ENCODE peak calls at places on chromosomes 7 and 10, in six cellular contexts. Q is AG04449, O is cardiac muscle cell, A is trophoblast cell, M is HL-60, L is RWPE2. K is an unnamed sample.

GRCh38 chr10:43965033-43965917 is 316.6 kb upstream of the ZNF32 start:
- DNase-seq in Q (no peak), O (no peak), A (no peak), M (no peak), L (no peak), K (peak)

GRCh38 chr7:138668197-138668596 is 33.0 kb downstream of the SVOPL start:
- DNase-seq in Q (no peak), O (no peak), A (peak), M (no peak), L (no peak), K (no peak)

GRCh38 chr7:98276241-98276761 is 5.2 kb upstream of the BRI3 start:
- DNase-seq in Q (no peak), O (no peak), A (no peak), M (no peak), L (no peak), K (peak)

GRCh38 chr7:54629771-54630170 is 87.6 kb downstream of the VSTM2A start:
- DNase-seq in Q (no peak), O (no peak), A (no peak), M (no peak), L (no peak), K (no peak)

GRCh38 chr10:32893431-32893830 is 64.6 kb downstream of the ITGB1 start:
- DNase-seq in Q (no peak), O (peak), A (no peak), M (no peak), L (no peak), K (no peak)

GRCh38 chr7:48971173-48971572 is 46.8 kb downstream of the CDC14C start:
- DNase-seq in Q (no peak), O (no peak), A (no peak), M (no peak), L (no peak), K (no peak)

GRCh38 chr7:99560834-99561734 is 2.6 kb downstream of the ZNF655 start:
- DNase-seq in Q (no peak), O (no peak), A (no peak), M (no peak), L (no peak), K (no peak)

GRCh38 chr10:131452926-131453771 is 141.6 kb upstream of the TCERG1L start:
- DNase-seq in Q (no peak), O (peak), A (no peak), M (no peak), L (no peak), K (no peak)

GRCh38 chr10:77865585-77866324 is 60.8 kb downstream of the DLG5 start:
- DNase-seq in Q (no peak), O (no peak), A (no peak), M (no peak), L (no peak), K (no peak)

GRCh38 chr7:50185951-50186697 is 93.1 kb upstream of the ZPBP start:
- DNase-seq in Q (no peak), O (no peak), A (no peak), M (no peak), L (no peak), K (no peak)

GRCh38 chr10:12419279-12419847 is 70.0 kb downstream of the CAMK1D start:
- DNase-seq in Q (peak), O (no peak), A (no peak), M (no peak), L (peak), K (peak)

GRCh38 chr10:129742742-129743550 is 221.1 kb downstream of the EBF3 start:
- DNase-seq in Q (no peak), O (no peak), A (no peak), M (no peak), L (no peak), K (no peak)

GRCh38 chr10:52568309-52568708 is 204.3 kb downstream of the MBL2 start:
- DNase-seq in Q (no peak), O (no peak), A (no peak), M (no peak), L (no peak), K (no peak)

GRCh38 chr10:126064512-126064911 is 168.1 kb downstream of the FANK1 start:
- DNase-seq in Q (no peak), O (no peak), A (no peak), M (no peak), L (no peak), K (no peak)

GRCh38 chr7:44100458-44101303 is 3.5 kb upstream of the AEBP1 start:
- DNase-seq in Q (no peak), O (no peak), A (no peak), M (no peak), L (no peak), K (peak)

GRCh38 chr10:90414926-90415325 is 442.9 kb downstream of the HTR7 start:
- DNase-seq in Q (no peak), O (no peak), A (no peak), M (no peak), L (no peak), K (no peak)

GRCh38 chr10:30639946-30640786 is 10.6 kb upstream of the LYZL2 start:
- DNase-seq in Q (no peak), O (peak), A (no peak), M (no peak), L (no peak), K (peak)

GRCh38 chr10:80296942-80297341 is 7.5 kb upstream of the MAT1A start:
- DNase-seq in Q (no peak), O (no peak), A (no peak), M (no peak), L (no peak), K (no peak)

GRCh38 chr10:125120046-125120710 is 40.2 kb downstream of the CTBP2 start:
- DNase-seq in Q (no peak), O (no peak), A (no peak), M (no peak), L (peak), K (no peak)

GRCh38 chr7:128835790-128836641 is 5.8 kb downstream of the FLNC start:
- DNase-seq in Q (no peak), O (no peak), A (no peak), M (no peak), L (no peak), K (no peak)

GRCh38 chr7:6652446-6653011 is 15.4 kb downstream of the ZNF316 start:
- DNase-seq in Q (no peak), O (no peak), A (no peak), M (no peak), L (no peak), K (no peak)

GRCh38 chr7:149742075-149742701 is 31.2 kb downstream of the ZNF467 start:
- DNase-seq in Q (no peak), O (peak), A (peak), M (peak), L (no peak), K (no peak)

GRCh38 chr10:69335063-69335587 is 56.8 kb downstream of the HK1 start:
- DNase-seq in Q (no peak), O (no peak), A (peak), M (peak), L (no peak), K (no peak)

GRCh38 chr10:5396545-5396944 is 8.1 kb downstream of the TUBAL3 start:
- DNase-seq in Q (no peak), O (no peak), A (no peak), M (no peak), L (no peak), K (no peak)

GRCh38 chr10:44974628-44975431 is 3.8 kb downstream of the DEPP1 start:
- DNase-seq in Q (no peak), O (peak), A (peak), M (no peak), L (no peak), K (no peak)

GRCh38 chr7:29265208-29265923 is 70.8 kb downstream of the CHN2 start:
- DNase-seq in Q (no peak), O (no peak), A (no peak), M (no peak), L (no peak), K (no peak)

GRCh38 chr10:75525646-75526045 is 94.2 kb downstream of the LRMDA start:
- DNase-seq in Q (no peak), O (no peak), A (no peak), M (peak), L (no peak), K (no peak)

GRCh38 chr7:82257118-82257695 is 186.4 kb downstream of the CACNA2D1 start:
- DNase-seq in Q (no peak), O (no peak), A (no peak), M (no peak), L (no peak), K (no peak)

GRCh38 chr10:10794776-10795175 is 222.9 kb upstream of the CELF2 start:
- DNase-seq in Q (no peak), O (no peak), A (no peak), M (no peak), L (peak), K (no peak)

GRCh38 chr7:44538093-44538797 is 2.9 kb downstream of the NPC1L1 start:
- DNase-seq in Q (no peak), O (no peak), A (no peak), M (no peak), L (no peak), K (no peak)

DNA sequence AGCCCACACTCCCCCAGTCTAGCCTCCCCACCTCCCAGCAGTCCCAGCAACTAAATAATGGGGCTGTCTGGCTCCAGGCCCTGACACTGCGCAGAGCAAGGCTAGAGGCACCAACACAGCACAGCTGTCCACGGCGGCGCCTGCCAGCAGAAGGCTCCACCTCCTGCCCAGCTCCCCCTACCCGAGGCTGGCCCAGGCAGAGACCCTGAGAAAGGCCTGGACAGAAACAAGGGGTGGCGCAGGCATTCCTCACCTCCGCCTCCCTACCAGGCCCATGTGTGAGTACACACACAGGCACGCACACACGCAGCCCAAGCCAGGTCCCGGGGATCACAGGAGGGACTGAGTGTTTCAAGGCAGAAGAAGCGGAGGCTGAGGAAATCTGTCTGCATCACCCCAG is 6.0 kb downstream of the KCNH2 start:
- DNase-seq in Q (no peak), O (no peak), A (no peak), M (no peak), L (no peak), K (no peak)
- H3K4me3 ChIP-seq in Q (no peak), O (no peak), A (no peak), M (no peak), L (no peak), K (no peak)

GRCh38 chr10:61001731-61002122 is 57.7 kb upstream of the RHOBTB1 start:
- DNase-seq in Q (no peak), O (no peak), A (no peak), M (no peak), L (no peak), K (no peak)
- H3K4me3 ChIP-seq in Q (peak), O (peak), A (peak), M (no peak), L (peak), K (peak)

DNA sequence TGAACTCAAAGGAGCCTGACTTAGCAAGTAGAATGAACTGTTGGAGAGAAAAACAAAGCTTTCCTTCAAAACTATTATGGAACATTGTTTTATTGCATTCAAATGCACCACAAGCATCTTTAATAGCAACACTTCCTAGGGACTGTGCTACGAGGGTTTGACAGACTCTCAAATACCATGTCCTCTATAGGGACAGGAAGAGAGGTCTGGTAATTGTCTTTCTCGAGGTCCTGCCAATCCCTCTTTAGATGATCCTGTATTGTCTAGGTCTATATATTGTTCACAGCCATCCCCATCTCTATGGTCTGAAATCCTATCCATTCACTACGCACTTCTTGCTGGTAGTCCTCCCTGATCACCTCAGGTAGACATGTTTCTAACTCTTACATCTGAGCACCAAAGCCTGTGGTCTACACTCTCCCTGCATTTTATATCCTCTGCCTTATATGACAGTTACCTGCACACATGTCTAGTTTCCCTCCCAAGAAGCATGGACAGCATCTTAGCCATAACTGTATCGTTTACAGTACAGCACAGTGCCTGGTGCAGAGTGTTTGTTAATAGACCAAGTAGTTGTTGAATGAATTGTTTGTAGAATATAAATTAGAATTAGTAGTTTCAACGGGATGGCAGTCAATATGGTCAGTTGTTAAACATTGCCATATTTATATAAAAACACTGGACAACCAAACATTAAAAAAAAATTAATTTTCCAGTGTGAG is 21.7 kb upstream of the LRRC17 start:
- DNase-seq in Q (no peak), O (no peak), A (no peak), M (no peak), L (no peak), K (no peak)
- H3K4me3 ChIP-seq in Q (no peak), O (no peak), A (no peak), M (no peak), L (no peak), K (no peak)

DNA sequence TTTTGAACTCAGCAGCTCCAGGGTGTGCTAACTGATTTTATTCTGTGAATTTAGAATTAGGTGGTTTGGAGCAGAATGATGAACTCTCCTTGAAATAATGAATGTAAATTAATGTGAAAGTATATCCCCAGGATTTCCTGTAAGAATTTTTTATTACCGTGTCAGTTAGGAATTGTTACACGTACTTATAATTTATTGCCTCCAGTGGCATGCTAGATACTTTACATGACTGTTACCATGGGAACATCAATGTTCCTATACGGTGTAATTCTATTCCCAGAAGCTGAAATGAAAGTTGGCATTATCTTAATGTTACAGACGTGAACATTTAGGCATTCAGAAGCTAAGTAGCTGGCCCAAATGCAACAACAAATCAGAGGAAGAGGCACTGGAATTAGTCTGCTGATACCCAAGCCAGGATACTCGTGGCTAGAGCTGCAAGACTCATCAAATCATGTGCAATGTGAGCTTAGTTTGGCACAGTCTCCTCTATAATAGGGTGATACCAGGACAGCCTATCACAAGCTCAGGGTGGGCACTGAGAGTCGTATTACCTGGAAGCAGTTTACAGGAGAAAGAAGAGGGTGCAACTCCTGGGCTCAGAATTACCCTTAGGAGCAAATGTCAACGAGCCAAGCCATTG is 30.0 kb upstream of the PRKAR2B start:
- DNase-seq in Q (no peak), O (peak), A (no peak), M (no peak), L (no peak), K (no peak)
- H3K4me3 ChIP-seq in Q (no peak), O (no peak), A (no peak), M (no peak), L (no peak), K (no peak)

DNA sequence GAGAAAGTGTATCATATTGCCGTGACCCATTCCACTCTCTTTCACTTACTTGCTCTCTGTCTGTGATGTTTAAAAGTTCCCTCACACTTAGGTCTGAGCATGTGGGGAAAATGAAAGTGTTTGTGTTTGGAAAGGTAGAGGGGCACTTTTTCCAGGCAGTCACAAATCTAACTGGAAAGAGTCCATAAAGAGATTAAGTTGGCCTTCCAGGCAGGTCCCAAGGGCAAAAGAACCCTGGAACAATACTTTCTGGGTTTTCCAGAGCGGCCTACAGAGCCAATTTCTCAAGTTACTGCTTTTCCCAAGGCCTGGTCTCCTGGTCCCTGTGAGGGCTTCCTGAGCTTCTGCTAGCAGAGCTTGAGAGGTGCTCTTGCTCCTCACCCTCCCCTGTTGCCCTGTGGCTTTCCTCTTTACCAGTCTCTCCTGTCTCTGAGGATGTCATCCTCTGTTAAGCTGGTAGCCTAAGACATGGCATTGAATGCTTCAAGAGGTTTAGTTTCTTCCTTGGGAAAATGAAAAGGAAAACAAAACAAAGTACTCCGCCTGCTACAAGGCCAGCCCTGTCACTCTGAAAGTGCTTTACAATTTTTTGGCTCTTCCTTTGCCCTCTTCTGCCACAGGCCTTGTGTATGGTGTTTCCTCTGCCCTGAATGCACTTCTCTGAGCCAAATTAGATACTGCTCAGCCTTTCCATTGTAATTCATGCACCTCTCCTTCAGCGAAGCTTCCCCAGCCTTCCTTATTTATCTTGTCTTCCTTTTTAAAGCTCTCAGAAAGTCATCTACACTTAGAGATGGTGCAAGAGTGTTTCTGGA is 20.1 kb downstream of the TES start:
- DNase-seq in Q (no peak), O (no peak), A (no peak), M (no peak), L (no peak), K (no peak)
- H3K4me3 ChIP-seq in Q (no peak), O (no peak), A (no peak), M (no peak), L (no peak), K (no peak)

DNA sequence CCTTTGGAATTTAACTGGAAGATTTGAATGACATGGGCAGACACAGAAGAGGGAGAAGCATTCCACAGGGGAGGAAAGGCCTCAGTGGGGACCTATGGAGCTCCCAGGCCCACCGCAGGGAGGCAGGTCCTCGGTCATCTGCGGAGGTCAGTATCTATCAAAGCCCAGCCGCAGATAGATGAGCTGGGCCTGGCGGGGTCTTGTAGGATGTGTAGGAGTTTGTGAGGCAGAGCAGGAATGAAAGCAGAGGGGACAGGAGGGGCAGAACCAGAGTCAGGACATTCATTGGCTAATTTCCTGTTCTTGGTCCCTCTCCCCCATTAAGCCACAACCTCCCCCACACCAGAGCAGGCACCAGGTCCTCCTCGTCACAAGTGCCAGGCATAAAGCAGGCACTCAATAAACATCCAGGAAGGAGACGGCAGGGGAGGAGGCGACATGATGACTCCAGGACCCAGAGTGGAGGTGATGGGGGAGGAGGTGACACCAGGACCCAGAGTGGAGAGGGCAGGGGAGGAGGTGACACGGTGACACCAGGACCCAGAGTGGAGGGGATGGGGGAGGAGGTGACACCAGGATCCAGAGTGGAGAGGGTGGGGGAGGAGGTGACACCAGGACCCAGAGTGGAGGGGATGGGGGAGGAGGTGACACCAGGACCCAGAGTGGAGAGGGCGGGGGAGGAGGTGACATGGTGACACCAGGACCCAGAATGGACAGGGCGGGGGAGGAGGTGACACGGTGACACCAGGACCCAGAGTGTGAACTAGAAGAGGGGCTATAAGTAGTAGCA is 83.7 kb upstream of the PDGFA start:
- DNase-seq in Q (no peak), O (no peak), A (no peak), M (no peak), L (peak), K (no peak)
- H3K4me3 ChIP-seq in Q (no peak), O (no peak), A (no peak), M (no peak), L (no peak), K (no peak)